ENCODE peak calls at places on chromosomes 7 and 10, in six cellular contexts. E, Y, S, T, R and H are unnamed samples.

GRCh38 chr7:100212631-100213286 is 7.0 kb upstream of the PVRIG start:
- DNase-seq in T (no peak), E (no peak), Y (no peak), R (no peak), S (no peak), H (no peak)

GRCh38 chr10:121033371-121033770 is 182.2 kb downstream of the WDR11 start:
- DNase-seq in Y (no peak), S (no peak), E (no peak), R (no peak), T (no peak), H (no peak)

GRCh38 chr7:37495574-37496184 is 47.0 kb upstream of the ELMO1 start:
- DNase-seq in S (no peak), T (no peak), Y (no peak), E (no peak), R (peak; percentile 43), H (peak; percentile 8)

GRCh38 chr7:154409703-154410311 is 357.6 kb downstream of the DPP6 start:
- DNase-seq in E (no peak), R (peak; percentile 83), Y (peak; percentile 67), S (no peak), T (peak; percentile 51), H (no peak)

GRCh38 chr7:42745357-42746022 is 166.4 kb downstream of the C7orf25 start:
- DNase-seq in E (peak; percentile 55), Y (peak; percentile 48), S (no peak), R (peak; percentile 64), T (peak; percentile 44), H (peak; percentile 1)

GRCh38 chr7:157432541-157432956 is 95.7 kb downstream of the DNAJB6 start:
- DNase-seq in S (peak; percentile 13), R (peak; percentile 76), E (peak; percentile 32), Y (peak; percentile 41), T (peak; percentile 46), H (peak; percentile 50)

GRCh38 chr10:60280475-60280874 is 109.2 kb downstream of the ANK3 start:
- DNase-seq in S (no peak), Y (no peak), T (no peak), R (peak; percentile 51), E (no peak), H (no peak)

GRCh38 chr10:94677691-94678090 is 5.8 kb upstream of the CYP2C18 start:
- DNase-seq in R (peak; percentile 25), T (no peak), E (no peak), S (no peak), Y (no peak), H (no peak)

GRCh38 chr10:48606530-48607355 is 1.9 kb upstream of the ARHGAP22 start:
- DNase-seq in Y (no peak), E (no peak), T (no peak), S (no peak), R (no peak), H (no peak)

GRCh38 chr7:151844080-151844827 is 32.7 kb downstream of the PRKAG2 start:
- DNase-seq in S (no peak), R (no peak), T (no peak), Y (no peak), E (no peak), H (no peak)

GRCh38 chr10:51716981-51717380 is 17.6 kb upstream of the CSTF2T start:
- DNase-seq in E (no peak), S (no peak), R (no peak), Y (no peak), T (no peak), H (no peak)

GRCh38 chr10:132607491-132607890 is 69.9 kb downstream of the INPP5A start:
- DNase-seq in R (no peak), S (no peak), Y (no peak), E (no peak), T (no peak), H (no peak)

GRCh38 chr7:6057316-6058128 is 26.3 kb downstream of the ANKRD61 start:
- DNase-seq in Y (no peak), R (no peak), T (no peak), E (no peak), S (no peak), H (no peak)

GRCh38 chr10:109866168-109866994 is 56.9 kb downstream of the XPNPEP1 start:
- DNase-seq in R (peak; percentile 60), Y (peak; percentile 28), S (no peak), E (peak; percentile 69), T (peak; percentile 14), H (peak; percentile 27)

GRCh38 chr7:99919814-99920618 is 686 bp upstream of the TRIM4 start:
- DNase-seq in T (no peak), R (no peak), E (no peak), Y (no peak), S (no peak), H (no peak)

GRCh38 chr7:2193120-2193519 is 39.6 kb downstream of the MAD1L1 start:
- DNase-seq in R (peak; percentile 22), E (no peak), Y (no peak), T (no peak), S (no peak), H (no peak)

GRCh38 chr7:157774495-157774894 is 437.7 kb downstream of the DNAJB6 start:
- DNase-seq in Y (no peak), T (no peak), S (no peak), R (no peak), E (no peak), H (no peak)

GRCh38 chr7:139396323-139396951 is 36.7 kb downstream of the LUC7L2 start:
- DNase-seq in R (no peak), S (no peak), Y (no peak), T (no peak), E (no peak), H (no peak)

GRCh38 chr10:58645762-58646161 is 133.1 kb downstream of the BICC1 start:
- DNase-seq in S (no peak), Y (no peak), T (no peak), R (no peak), E (no peak), H (no peak)

GRCh38 chr7:148175512-148175911 is 415.1 kb upstream of the C7orf33 start:
- DNase-seq in R (no peak), T (no peak), E (no peak), Y (no peak), S (no peak), H (no peak)

GRCh38 chr7:128792471-128793183 is 859 bp downstream of the CCDC136 start:
- DNase-seq in Y (no peak), R (no peak), E (peak; percentile 59), S (no peak), T (no peak), H (no peak)

GRCh38 chr10:79413196-79413595 is 32.2 kb downstream of the ZCCHC24 start:
- DNase-seq in S (no peak), T (no peak), R (no peak), Y (no peak), E (no peak), H (no peak)

GRCh38 chr10:10677479-10677878 is 340.2 kb upstream of the CELF2 start:
- DNase-seq in S (no peak), R (peak; percentile 78), E (peak; percentile 65), T (peak; percentile 56), Y (peak; percentile 72), H (no peak)

GRCh38 chr10:24115403-24115802 is 93.5 kb upstream of the KIAA1217 start:
- DNase-seq in E (no peak), R (no peak), Y (no peak), T (no peak), S (no peak), H (no peak)

GRCh38 chr7:494261-494687 is 25.4 kb downstream of the PDGFA start:
- DNase-seq in R (no peak), T (no peak), Y (no peak), E (peak; percentile 32), S (no peak), H (no peak)

GRCh38 chr7:91082854-91083495 is 181.3 kb upstream of the FZD1 start:
- DNase-seq in E (no peak), R (no peak), S (no peak), T (no peak), Y (no peak), H (peak; percentile 10)